ENCODE peak calls at places on chromosomes 12 and 14, in four cellular contexts. R is IMR-90, K is left ventricle myocardium inferior, Q is GM23248. U is an unnamed sample.

GRCh38 chr14:73576391-73576790 is 7.4 kb downstream of the ACOT2 start:
- DNase-seq in K (no peak), Q (no peak), R (peak), U (no peak)

GRCh38 chr14:58362798-58363412 is 32.8 kb upstream of the TOMM20L start:
- DNase-seq in R (peak), Q (peak), K (no peak), U (peak)

GRCh38 chr12:116432321-116432750 is 126.8 kb upstream of the MAP1LC3B2 start:
- DNase-seq in Q (peak), K (no peak), R (peak), U (peak)

GRCh38 chr12:24044973-24045703 is 95.7 kb upstream of the SOX5 start:
- DNase-seq in K (no peak), Q (no peak), R (no peak), U (peak)

GRCh38 chr14:71524321-71524982 is 407.8 kb upstream of the RGS6 start:
- DNase-seq in Q (no peak), R (no peak), K (no peak), U (no peak)

GRCh38 chr14:41899416-41899815 is 292.7 kb downstream of the LRFN5 start:
- DNase-seq in R (peak), K (no peak), Q (peak), U (peak)

GRCh38 chr12:100221523-100221922 is 20.9 kb downstream of the ACTR6 start:
- DNase-seq in K (no peak), R (no peak), Q (no peak), U (no peak)

GRCh38 chr14:105484069-105484996 is 2.4 kb upstream of the CRIP1 start:
- DNase-seq in Q (peak), R (no peak), K (peak), U (peak)

GRCh38 chr12:26122681-26123481 is 2.0 kb downstream of the BHLHE41 start:
- DNase-seq in Q (peak), K (peak), R (peak), U (peak)

GRCh38 chr14:98368916-98369315 is 903.1 kb downstream of the BCL11B start:
- DNase-seq in R (no peak), K (no peak), Q (no peak), U (no peak)

GRCh38 chr14:38207342-38207741 is 362 bp upstream of the SSTR1 start:
- DNase-seq in Q (peak), R (no peak), K (no peak), U (no peak)
- H3K4me3 ChIP-seq in Q (peak), R (peak), K (peak), U (no peak)

GRCh38 chr12:2068638-2069037 is 15.9 kb downstream of the CACNA1C start:
- DNase-seq in R (no peak), K (no peak), Q (no peak), U (no peak)

GRCh38 chr12:2061402-2061801 is 8.6 kb downstream of the CACNA1C start:
- DNase-seq in K (peak), Q (no peak), R (no peak), U (no peak)

GRCh38 chr12:2058837-2059236 is 6.0 kb downstream of the CACNA1C start:
- DNase-seq in R (no peak), K (no peak), Q (no peak), U (no peak)

GRCh38 chr12:2064078-2064507 is 11.3 kb downstream of the CACNA1C start:
- DNase-seq in R (peak), Q (peak), K (no peak), U (peak)
- H3K4me3 ChIP-seq in R (no peak), Q (peak), K (peak), U (no peak)

GRCh38 chr12:96810057-96810456 is 97.0 kb upstream of the NEDD1 start:
- DNase-seq in Q (no peak), R (no peak), K (no peak), U (peak)

GRCh38 chr12:96809522-96809921 is 97.5 kb upstream of the NEDD1 start:
- DNase-seq in K (no peak), Q (no peak), R (no peak), U (no peak)

GRCh38 chr12:96812153-96812552 is 94.9 kb upstream of the NEDD1 start:
- DNase-seq in Q (no peak), R (no peak), K (no peak), U (no peak)

GRCh38 chr12:96810477-96810876 is 96.6 kb upstream of the NEDD1 start:
- DNase-seq in Q (peak), K (no peak), R (no peak), U (peak)

DNA sequence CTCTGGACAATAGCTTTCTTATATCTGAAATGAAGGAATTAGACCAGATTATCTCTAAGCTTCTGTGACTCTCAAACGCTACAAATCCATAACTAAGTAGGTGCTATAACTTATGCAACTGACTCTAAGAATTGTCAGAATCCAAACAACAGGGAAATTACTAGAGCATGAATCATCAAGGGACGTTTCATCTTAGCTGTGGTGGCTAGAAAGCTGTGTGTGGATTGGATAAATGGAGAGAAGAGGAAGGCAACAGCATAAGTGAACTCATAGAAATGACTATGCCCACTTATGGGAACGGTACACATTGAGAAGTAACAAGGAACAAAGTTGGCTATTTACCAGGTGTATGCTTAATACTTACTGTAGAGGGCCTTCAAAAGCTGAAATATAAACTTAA is 96.0 kb upstream of the NEDD1 start:
- DNase-seq in Q (peak), K (no peak), R (peak), U (peak)
- H3K4me3 ChIP-seq in Q (no peak), K (no peak), R (no peak), U (no peak)

DNA sequence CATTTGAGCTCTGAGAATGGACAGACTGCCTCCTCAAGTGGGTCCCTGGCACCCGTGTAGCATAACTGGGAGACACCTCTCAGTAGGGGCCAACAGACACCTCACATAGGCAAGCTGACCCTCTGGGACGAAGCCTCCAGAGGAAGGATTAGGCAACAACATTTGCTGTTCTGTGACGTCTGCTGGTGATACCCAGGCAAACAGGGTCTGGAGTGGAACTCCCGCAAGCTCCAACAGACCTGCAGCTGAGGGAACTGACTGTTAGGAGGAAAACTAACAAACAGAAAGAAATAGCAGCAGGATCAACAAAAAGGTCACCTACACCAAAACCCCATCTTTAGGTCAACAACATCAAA is 69.6 kb downstream of the CEP83 start:
- DNase-seq in R (no peak), K (no peak), Q (no peak), U (no peak)
- H3K4me3 ChIP-seq in R (no peak), K (no peak), Q (no peak), U (no peak)

DNA sequence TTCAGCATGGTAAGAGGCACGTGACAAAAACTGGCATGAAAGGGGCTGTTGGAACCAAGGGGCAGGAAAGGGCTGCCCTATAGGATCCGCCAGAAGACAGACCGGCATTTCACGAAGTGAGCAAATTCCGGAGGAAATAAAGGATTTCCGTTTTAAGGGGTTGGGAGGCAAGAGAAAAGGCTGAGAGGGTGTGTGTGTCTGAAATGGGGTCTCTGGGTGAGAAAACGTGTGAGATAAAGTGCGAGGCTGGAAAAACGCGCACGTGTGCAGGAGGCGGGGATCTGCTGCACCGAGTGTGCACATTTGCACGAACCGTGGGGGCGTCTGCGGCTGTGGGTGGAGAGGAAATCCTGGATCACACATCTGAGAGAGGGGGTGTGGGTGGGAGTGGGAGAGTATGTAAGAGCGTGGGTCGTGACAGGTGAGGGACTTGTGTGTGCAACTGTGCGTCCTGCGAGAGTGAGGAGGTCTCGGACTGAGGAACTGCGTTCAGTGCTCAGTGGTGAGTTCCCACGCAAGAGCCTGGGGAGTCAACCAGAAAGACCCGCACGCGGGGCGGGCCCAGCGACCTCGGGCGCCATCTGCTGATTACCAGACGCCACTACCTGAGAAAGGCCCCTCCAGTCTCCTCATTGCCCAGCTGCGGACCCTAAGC is 37.0 kb upstream of the P2RX7 start:
- DNase-seq in K (peak), Q (peak), R (peak), U (peak)
- H3K4me3 ChIP-seq in K (peak), Q (peak), R (peak), U (no peak)

DNA sequence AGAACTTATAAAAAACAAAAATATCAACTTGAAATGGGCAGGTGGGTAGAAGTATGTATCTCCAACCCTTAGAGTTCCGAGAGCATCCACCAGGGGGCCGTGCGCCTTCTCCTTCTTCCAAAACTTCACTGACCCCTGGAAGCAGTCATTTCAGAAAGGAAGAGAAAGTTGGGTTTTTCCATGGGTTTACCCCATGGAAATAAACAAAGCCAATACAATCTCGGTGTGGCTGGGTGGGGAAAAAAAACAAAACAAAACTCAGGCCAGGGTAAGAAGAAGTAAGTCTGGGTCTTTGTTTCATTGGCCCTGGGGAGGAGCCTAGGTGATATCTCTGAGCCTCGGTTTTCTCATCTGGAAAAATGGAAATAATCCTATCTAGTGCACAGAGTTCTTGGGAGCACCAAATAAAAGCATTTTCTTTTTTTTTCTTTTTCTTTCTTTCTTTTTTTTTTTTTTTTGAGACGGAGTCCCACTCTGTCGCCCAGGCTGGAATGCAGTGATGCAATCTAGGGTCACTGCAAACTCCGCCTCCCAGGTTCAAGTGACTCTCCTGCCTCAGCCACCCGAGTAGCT is 33.6 kb upstream of the HNF1A start:
- DNase-seq in R (peak), K (peak), Q (peak), U (peak)
- H3K4me3 ChIP-seq in R (no peak), K (no peak), Q (no peak), U (no peak)

DNA sequence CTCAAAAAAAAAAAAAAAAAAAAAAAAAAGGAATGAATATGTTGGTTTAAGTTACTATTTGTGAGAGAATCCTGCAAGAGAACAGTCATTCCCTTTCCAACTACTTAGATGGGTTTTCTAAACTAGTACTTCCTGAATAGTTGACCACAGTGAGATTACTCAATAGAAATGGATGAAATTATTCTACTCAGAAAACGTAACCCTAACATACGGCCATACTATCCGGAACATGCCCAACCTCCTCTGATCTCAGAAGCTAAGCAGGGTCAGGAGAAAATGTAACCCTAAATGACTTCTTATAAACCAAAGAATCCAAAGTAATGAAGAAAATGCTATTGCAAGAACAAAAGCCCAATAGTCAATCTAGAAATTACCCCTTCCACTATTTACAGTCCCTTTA is 4.3 kb downstream of the KANSL2 start:
- DNase-seq in K (no peak), Q (no peak), R (peak), U (no peak)
- H3K4me3 ChIP-seq in K (no peak), Q (no peak), R (no peak), U (no peak)

GRCh38 chr14:76268013-76268376 is 107.9 kb upstream of the ESRRB start:
- DNase-seq in K (no peak), Q (peak), R (no peak), U (no peak)
- H3K4me3 ChIP-seq in K (peak), Q (peak), R (peak), U (peak)

DNA sequence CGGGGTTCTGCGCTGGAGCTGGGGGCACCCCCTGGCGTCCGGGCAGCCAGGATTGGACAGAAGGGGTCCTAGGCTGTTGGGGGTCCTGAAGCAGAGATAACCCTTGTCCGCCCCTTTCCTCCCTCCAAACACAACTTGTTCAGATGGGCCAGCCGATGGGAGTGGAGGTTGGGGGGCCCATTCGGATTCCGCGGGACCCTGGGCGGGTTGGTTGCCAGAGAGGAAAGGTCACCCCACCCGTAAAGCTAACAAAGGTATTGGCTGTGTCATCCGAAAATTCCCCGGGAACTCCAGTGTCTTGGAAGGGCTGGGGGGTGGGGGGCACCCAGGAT is 1.3 kb downstream of the FAM222A start:
- DNase-seq in K (no peak), Q (no peak), R (no peak), U (no peak)
- H3K4me3 ChIP-seq in K (peak), Q (no peak), R (no peak), U (no peak)

GRCh38 chr14:26966942-26967341 is 369.1 kb upstream of the NOVA1 start:
- DNase-seq in Q (no peak), R (no peak), K (no peak), U (peak)
- H3K4me3 ChIP-seq in Q (no peak), R (no peak), K (no peak), U (no peak)

U was measured in cardiac fibroblast.